ENCODE peak calls at places on chromosomes 5 and 9, in five cellular contexts. J, T, P, H and B are unnamed samples.
A peak's percentile ranks its signal among the peaks of the same experiment; 100 is the strongest.

GRCh38 chr9:18184034-18184800 is 289.7 kb upstream of the ADAMTSL1 start:
- DNase-seq in J (no peak), T (no peak), P (no peak), H (no peak), B (no peak)

GRCh38 chr5:149215478-149216042 is 56.1 kb upstream of the AFAP1L1 start:
- DNase-seq in J (no peak), T (no peak), P (no peak), H (no peak), B (no peak)

GRCh38 chr9:115071176-115071575 is 46.8 kb downstream of the TNC start:
- DNase-seq in J (no peak), T (no peak), P (no peak), H (no peak), B (no peak)

GRCh38 chr9:5897851-5898250 is 7.2 kb downstream of the MLANA start:
- DNase-seq in J (no peak), T (no peak), P (no peak), H (no peak), B (no peak)

GRCh38 chr5:34897646-34898045 is 17.7 kb downstream of the RAD1 start:
- DNase-seq in J (no peak), T (no peak), P (no peak), H (no peak), B (no peak)

GRCh38 chr9:137150485-137151060 is 11.6 kb downstream of the GRIN1 start:
- DNase-seq in J (no peak), T (peak; percentile 81), P (no peak), H (no peak), B (peak; percentile 63)

GRCh38 chr5:58773744-58774441 is 191.0 kb downstream of the RAB3C start:
- DNase-seq in J (no peak), T (no peak), P (no peak), H (no peak), B (no peak)

GRCh38 chr9:96450613-96451544 is 910 bp downstream of the HABP4 start:
- DNase-seq in J (peak; percentile 26), T (no peak), P (peak; percentile 77), H (no peak), B (peak; percentile 52)

GRCh38 chr9:114452219-114453169 is 52.8 kb downstream of the WHRN start:
- DNase-seq in J (no peak), T (no peak), P (no peak), H (no peak), B (peak; percentile 32)

GRCh38 chr5:137372386-137373160 is 126.6 kb downstream of the SPOCK1 start:
- DNase-seq in J (no peak), T (no peak), P (no peak), H (no peak), B (no peak)

GRCh38 chr5:66551338-66551737 is 44.9 kb upstream of the MAST4 start:
- DNase-seq in J (no peak), T (no peak), P (no peak), H (no peak), B (no peak)

GRCh38 chr5:66551920-66552319 is 44.3 kb upstream of the MAST4 start:
- DNase-seq in J (no peak), T (no peak), P (no peak), H (no peak), B (no peak)

GRCh38 chr5:66542728-66543127 is 53.5 kb upstream of the MAST4 start:
- DNase-seq in J (no peak), T (no peak), P (no peak), H (no peak), B (no peak)

GRCh38 chr5:66546541-66546940 is 49.7 kb upstream of the MAST4 start:
- DNase-seq in J (no peak), T (no peak), P (no peak), H (no peak), B (no peak)
- TF ChIP-seq REST in J (no peak), T (no peak), P (no peak), H (no peak), B (no peak)

GRCh38 chr9:33867747-33868429 is 50.9 kb downstream of the UBE2R2 start:
- DNase-seq in J (no peak), T (no peak), P (peak; percentile 12), H (no peak), B (no peak)
- H3K4me3 ChIP-seq in J (no peak overlapping the region), T (no peak overlapping the region), P (no peak overlapping the region), H (no peak overlapping the region), B (no peak overlapping the region)

GRCh38 chr5:172544371-172545120 is 90.2 kb upstream of the SH3PXD2B start:
- DNase-seq in J (no peak), T (no peak), P (no peak), H (no peak), B (no peak)

GRCh38 chr5:172541764-172542120 is 87.4 kb upstream of the SH3PXD2B start:
- DNase-seq in J (no peak), T (no peak), P (no peak), H (no peak), B (no peak)

GRCh38 chr5:172545291-172545761 is 91.0 kb upstream of the SH3PXD2B start:
- DNase-seq in J (no peak), T (no peak), P (no peak), H (no peak), B (no peak)

GRCh38 chr5:172542651-172543131 is 88.4 kb upstream of the SH3PXD2B start:
- DNase-seq in J (no peak), T (no peak), P (no peak), H (no peak), B (no peak)

GRCh38 chr5:172543484-172544298 is 89.4 kb upstream of the SH3PXD2B start:
- DNase-seq in J (no peak), T (no peak), P (no peak), H (no peak), B (no peak)
- TF ChIP-seq REST in J (no peak), T (no peak), P (no peak), H (no peak), B (no peak)

GRCh38 chr5:154405078-154405792 is 40.6 kb upstream of the SAP30L start:
- DNase-seq in J (peak; percentile 93), T (peak; percentile 40), P (peak; percentile 92), H (no peak), B (peak; percentile 96)
- H3K4me3 ChIP-seq in J (no peak overlapping the region), T (no peak overlapping the region), P (no peak overlapping the region), H (no peak overlapping the region), B (peak overlapping the region; percentile 51)

GRCh38 chr9:123225374-123225813 is 43.0 kb downstream of the STRBP start:
- DNase-seq in J (peak; percentile 13), T (peak; percentile 6), P (peak; percentile 20), H (peak; percentile 81), B (peak; percentile 90)
- TF ChIP-seq REST in J (no peak), T (no peak), P (no peak), H (no peak), B (no peak)

DNA sequence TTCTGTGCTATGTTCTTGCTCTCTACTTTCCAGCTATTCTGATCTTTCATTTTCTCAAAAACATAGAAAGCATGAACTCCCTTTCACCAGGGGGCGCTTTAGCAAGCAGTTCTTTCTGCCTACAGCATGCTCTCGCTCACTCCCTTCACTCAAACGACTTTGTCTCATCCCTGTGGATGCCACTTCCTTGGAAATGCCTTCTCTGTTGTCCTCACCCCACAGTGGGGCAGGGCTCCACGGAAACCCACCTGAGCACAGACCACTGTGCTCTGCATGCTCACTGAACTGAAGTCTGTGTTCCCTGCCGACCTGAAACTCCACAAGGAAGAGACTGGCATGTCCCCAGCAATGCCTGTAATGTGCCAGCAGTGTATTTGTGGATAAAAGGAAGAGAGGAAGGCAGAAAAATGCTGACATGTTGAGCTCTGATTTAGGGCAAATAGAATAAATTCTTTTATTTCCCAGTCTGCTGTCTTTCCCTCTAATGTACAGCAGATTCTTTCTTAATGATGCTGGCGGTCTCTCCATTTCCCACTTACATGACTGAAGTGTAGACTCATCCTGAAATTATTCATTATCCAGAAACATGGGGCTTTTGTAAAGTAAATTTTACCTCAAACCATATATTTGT is 4.9 kb upstream of the ROR2 start:
- DNase-seq in J (peak; percentile 63), T (peak; percentile 54), P (peak; percentile 68), H (no peak), B (peak; percentile 93)
- H3K4me3 ChIP-seq in J (no peak overlapping the region), T (peak overlapping the region; percentile 40), P (peak overlapping the region; percentile 56), H (no peak overlapping the region), B (no peak overlapping the region)

GRCh38 chr9:100216178-100216787 is 117.2 kb downstream of the INVS start:
- DNase-seq in J (peak; percentile 9), T (peak; percentile 28), P (peak; percentile 27), H (peak; percentile 40), B (peak; percentile 86)

GRCh38 chr9:100211471-100211870 is 112.4 kb downstream of the INVS start:
- DNase-seq in J (no peak), T (no peak), P (no peak), H (no peak), B (no peak)

GRCh38 chr9:100208673-100209072 is 109.6 kb downstream of the INVS start:
- DNase-seq in J (no peak), T (no peak), P (no peak), H (no peak), B (no peak)

GRCh38 chr9:100217536-100217935 is 118.5 kb downstream of the INVS start:
- DNase-seq in J (no peak), T (no peak), P (no peak), H (no peak), B (peak; percentile 21)

GRCh38 chr9:100213730-100214477 is 114.9 kb downstream of the INVS start:
- DNase-seq in J (no peak), T (no peak), P (no peak), H (no peak), B (peak; percentile 56)
- TF ChIP-seq REST in J (no peak), T (no peak), P (no peak), H (no peak), B (no peak)

GRCh38 chr5:110727025-110727314 is 499 bp upstream of the TMEM232 start:
- DNase-seq in J (no peak), T (no peak), P (no peak), H (no peak), B (peak; percentile 37)
- H3K4me3 ChIP-seq in J (peak overlapping the region; percentile 45), T (no peak overlapping the region), P (peak overlapping the region; percentile 51), H (peak overlapping the region; percentile 60), B (peak overlapping the region; percentile 69)